ENCODE peak calls at places on chromosomes 6 and 20, in seven cellular contexts. E, C, N, V, L, W and D are unnamed samples.

GRCh38 chr20:40630723-40631631 is 58.1 kb downstream of the MAFB start:
- DNase-seq in W (no peak), L (no peak), E (no peak), V (no peak), N (no peak), C (no peak), D (no peak)

GRCh38 chr6:149965191-149966020 is 1.7 kb downstream of the ULBP1 start:
- DNase-seq in C (no peak), W (peak), L (no peak), E (no peak), V (no peak), N (no peak), D (no peak)

GRCh38 chr20:45095753-45096371 is 5.1 kb downstream of the KCNS1 start:
- DNase-seq in N (no peak), W (peak), C (peak), L (peak), E (peak), V (peak), D (peak)

GRCh38 chr6:3913077-3913957 is 64.1 kb downstream of the FAM50B start:
- DNase-seq in N (peak), E (peak), W (no peak), C (no peak), L (peak), V (no peak), D (peak)

GRCh38 chr6:133169901-133170300 is 71.3 kb upstream of the EYA4 start:
- DNase-seq in W (no peak), N (no peak), E (no peak), L (no peak), C (no peak), V (no peak), D (no peak)

GRCh38 chr20:8749986-8750385 is 318.9 kb upstream of the PLCB4 start:
- DNase-seq in V (no peak), E (peak), W (no peak), C (no peak), N (no peak), L (peak), D (no peak)

GRCh38 chr6:52374247-52374646 is 12.3 kb downstream of the PAQR8 start:
- DNase-seq in E (no peak), N (no peak), L (no peak), V (no peak), C (no peak), W (no peak), D (no peak)

GRCh38 chr20:13684566-13685222 is 46.0 kb upstream of the TASP1 start:
- DNase-seq in N (no peak), W (no peak), V (no peak), C (no peak), E (peak), L (no peak), D (no peak)

GRCh38 chr6:4167123-4167522 is 31.7 kb upstream of the ECI2 start:
- DNase-seq in N (no peak), L (no peak), V (no peak), C (no peak), W (no peak), E (no peak), D (no peak)

GRCh38 chr6:34476462-34476861 is 10.6 kb downstream of the PACSIN1 start:
- DNase-seq in W (no peak), V (no peak), L (no peak), N (no peak), C (no peak), E (no peak), D (no peak)

GRCh38 chr6:19736066-19736465 is 101.1 kb upstream of the ID4 start:
- DNase-seq in E (peak), W (no peak), L (peak), N (peak), V (no peak), C (no peak), D (no peak)

GRCh38 chr20:41509801-41510200 is 108.4 kb downstream of the CHD6 start:
- DNase-seq in V (no peak), E (peak), L (peak), W (peak), N (no peak), C (no peak), D (peak)

GRCh38 chr20:36102809-36103596 is 51.5 kb upstream of the EPB41L1 start:
- DNase-seq in L (no peak), N (no peak), W (no peak), C (no peak), V (no peak), E (peak), D (no peak)

GRCh38 chr6:158894192-158894591 is 75.0 kb upstream of the EZR start:
- DNase-seq in C (no peak), E (peak), V (peak), L (peak), N (no peak), W (no peak), D (no peak)

GRCh38 chr6:73964455-73964854 is 268.5 kb downstream of the CD109 start:
- DNase-seq in W (no peak), V (no peak), E (no peak), C (no peak), L (no peak), N (no peak), D (no peak)

GRCh38 chr20:60137657-60138245 is 179.5 kb downstream of the CDH26 start:
- DNase-seq in W (no peak), V (no peak), N (peak), C (peak), E (peak), L (no peak), D (peak)

GRCh38 chr6:28137458-28138020 is 4.1 kb upstream of the ZKSCAN8 start:
- DNase-seq in W (no peak), C (no peak), L (no peak), N (no peak), V (no peak), E (peak), D (peak)

GRCh38 chr20:57309544-57310115 is 20.0 kb upstream of the SPO11 start:
- DNase-seq in W (peak), V (no peak), N (no peak), E (no peak), C (no peak), L (no peak), D (peak)

GRCh38 chr20:58133020-58133419 is 95.4 kb downstream of the ANKRD60 start:
- DNase-seq in E (no peak), W (no peak), C (no peak), N (peak), L (no peak), V (no peak), D (no peak)

GRCh38 chr6:27651371-27651732 is 178.4 kb upstream of the ZNF184 start:
- DNase-seq in L (no peak), C (no peak), N (peak), V (peak), E (peak), W (no peak), D (no peak)

GRCh38 chr20:15902493-15902892 is 670.8 kb downstream of the KIF16B start:
- DNase-seq in C (no peak), W (no peak), V (no peak), N (no peak), L (no peak), E (no peak), D (no peak)

GRCh38 chr20:44026932-44027685 is 112.5 kb downstream of the TOX2 start:
- DNase-seq in L (no peak), N (no peak), E (no peak), W (no peak), C (no peak), V (no peak), D (no peak)

GRCh38 chr6:78561015-78561414 is 306.3 kb upstream of the IRAK1BP1 start:
- DNase-seq in C (no peak), N (no peak), E (no peak), L (no peak), V (no peak), W (no peak), D (no peak)

GRCh38 chr6:79077680-79078056 is 386 bp downstream of the PHIP start:
- DNase-seq in C (no peak), E (no peak), V (no peak), W (no peak), N (peak), L (no peak), D (no peak)

GRCh38 chr20:17541996-17542395 is 10.8 kb upstream of the BFSP1 start:
- DNase-seq in L (no peak), E (peak), V (no peak), C (no peak), N (no peak), W (no peak), D (no peak)

GRCh38 chr6:109718991-109719390 is 27.9 kb downstream of the FIG4 start:
- DNase-seq in C (no peak), V (no peak), L (no peak), E (peak), N (no peak), W (no peak), D (no peak)

GRCh38 chr6:26366504-26366903 is 1.5 kb downstream of the BTN3A2 start:
- DNase-seq in N (no peak), V (no peak), E (peak), L (no peak), C (no peak), W (no peak), D (no peak)

GRCh38 chr6:65045801-65046200 is 661.2 kb downstream of the EYS start:
- DNase-seq in N (no peak), L (no peak), C (no peak), W (no peak), E (no peak), V (no peak), D (no peak)

GRCh38 chr6:29666826-29667130 is 9.9 kb downstream of the MOG start:
- DNase-seq in V (no peak), E (no peak), W (no peak), N (no peak), C (no peak), L (no peak), D (no peak)

GRCh38 chr6:56380476-56380875 is 133.1 kb upstream of the COL21A1 start:
- DNase-seq in V (no peak), E (no peak), N (no peak), C (no peak), W (no peak), L (no peak), D (no peak)

GRCh38 chr6:103797738-103798137 is 1062.0 kb downstream of the HACE1 start:
- DNase-seq in N (no peak), E (no peak), V (no peak), L (no peak), W (peak), C (no peak), D (no peak)

GRCh38 chr6:13538600-13538999 is 35.8 kb upstream of the SIRT5 start:
- DNase-seq in N (no peak), V (no peak), W (no peak), L (no peak), C (no peak), E (no peak), D (no peak)